ENCODE peak calls at places on chromosomes 13 and 19, in eight cellular contexts. H is stimulated activated CD4-positive, alpha-beta T cell treated with anti-CD3 and anti-CD28 coated beads, Interleukin-12 subunit alpha, Interleukin-12 subunit beta, amount 100 ng/mL, for 24 hours; X is T-helper 1 cell; C is left cardiac atrium; E is left ventricle myocardium inferior; B is activated CD8-positive, alpha-beta memory T cell treated with anti-CD3 and anti-CD28 coated beads for 24 hours; A is NCI-H510A; G is T-helper 17 cell. J is an unnamed sample.

GRCh38 chr19:8208710-8209110 is 460 bp upstream of the CERS4 start:
- DNase-seq in H (no peak), X (no peak), C (no peak), E (peak), B (peak), A (no peak), G (no peak), J (peak)

GRCh38 chr19:41707871-41708371 is 505 bp upstream of the CEACAM5 start:
- DNase-seq in H (no peak), X (no peak), C (no peak), E (no peak), B (peak), A (no peak), G (no peak), J (no peak)

GRCh38 chr19:49498475-49498874 is 2.2 kb downstream of the RPS11 start:
- DNase-seq in H (no peak), X (no peak), C (no peak), E (no peak), B (no peak), A (no peak), G (no peak), J (no peak)

GRCh38 chr13:83183439-83184149 is 698.7 kb downstream of the SLITRK1 start:
- DNase-seq in H (no peak), X (no peak), C (no peak), E (no peak), B (no peak), A (no peak), G (no peak), J (no peak)

GRCh38 chr19:54407780-54408179 is 7.5 kb upstream of the TTYH1 start:
- DNase-seq in H (no peak), X (no peak), C (no peak), E (no peak), B (no peak), A (no peak), G (no peak), J (no peak)

GRCh38 chr19:18772620-18773587 is 18.2 kb downstream of the COMP start:
- DNase-seq in H (no peak), X (no peak), C (no peak), E (no peak), B (no peak), A (no peak), G (no peak), J (no peak)

GRCh38 chr19:33472696-33473624 is 48.6 kb downstream of the PEPD start:
- DNase-seq in H (no peak), X (no peak), C (no peak), E (no peak), B (no peak), A (no peak), G (no peak), J (no peak)

GRCh38 chr19:45376045-45376724 is 5.8 kb upstream of the ERCC2 start:
- DNase-seq in H (no peak), X (no peak), C (peak), E (no peak), B (no peak), A (no peak), G (no peak), J (no peak)